ENCODE peak calls at places on chromosomes 2 and 18, in ten cellular contexts. E is GM19239; J is ovary; C is GM13977; P is suprapubic skin; D is stimulated activated CD4-positive, alpha-beta T cell treated with anti-CD3 and anti-CD28 coated beads, Interleukin-1b, Interleukin-23, amount 100 ng/mL, for 24 hours; Y is Panc1; A is cardiac muscle cell; Q is H7; S is kidney glomerular epithelial cell. M is an unnamed sample.

GRCh38 chr18:32469691-32470131 is 971 bp downstream of the GAREM1 start:
- DNase-seq in E (no peak), J (no peak), C (peak), P (no peak), D (no peak), Y (no peak), A (no peak), Q (no peak), S (no peak), M (no peak)

GRCh38 chr18:55376387-55376786 is 211.6 kb downstream of the TCF4 start:
- DNase-seq in E (no peak), J (no peak), C (peak), P (no peak), D (no peak), Y (no peak), A (no peak), Q (no peak), S (no peak), M (peak)

GRCh38 chr2:228522276-228522675 is 340.8 kb upstream of the SPHKAP start:
- DNase-seq in E (no peak), J (no peak), C (no peak), P (no peak), D (no peak), Y (no peak), A (no peak), Q (no peak), S (no peak), M (no peak)

GRCh38 chr18:8505036-8505435 is 104.2 kb upstream of the RAB12 start:
- DNase-seq in E (no peak), J (no peak), C (no peak), P (no peak), D (no peak), Y (no peak), A (no peak), Q (no peak), S (no peak), M (no peak)

GRCh38 chr2:186755066-186755465 is 61.2 kb downstream of the FAM171B start:
- DNase-seq in E (no peak), J (no peak), C (no peak), P (no peak), D (no peak), Y (no peak), A (no peak), Q (no peak), S (no peak), M (no peak)

GRCh38 chr2:27445615-27446014 is 3.4 kb downstream of the KRTCAP3 start:
- DNase-seq in E (no peak), J (no peak), C (no peak), P (no peak), D (no peak), Y (no peak), A (no peak), Q (no peak), S (no peak), M (no peak)

GRCh38 chr18:8610442-8610801 is 1.2 kb downstream of the RAB12 start:
- DNase-seq in E (no peak), J (no peak), C (no peak), P (no peak), D (no peak), Y (no peak), A (no peak), Q (no peak), S (no peak), M (no peak)

GRCh38 chr2:241854342-241855244 is 4.1 kb downstream of the PDCD1 start:
- DNase-seq in E (peak), J (peak), C (no peak), P (no peak), D (no peak), Y (no peak), A (no peak), Q (peak), S (no peak), M (no peak)

M was measured in GM12878.